ENCODE peak calls at places on chromosome 22, in four cellular contexts. One of them, this sample, is unnamed.

GRCh38 chr22:44530569-44530968 is 32.5 kb upstream of the RTL6 start:
- DNase-seq in progenitor cell of endocrine pancreas: no peak
- DNase-seq in BE2C: no peak
- DNase-seq in colonic mucosa: no peak
- DNase-seq in this sample: no peak

GRCh38 chr22:45597460-45598192 is 74.0 kb upstream of the ATXN10 start:
- DNase-seq in colonic mucosa: no peak
- DNase-seq in BE2C: no peak
- DNase-seq in progenitor cell of endocrine pancreas: no peak
- DNase-seq in this sample: no peak

GRCh38 chr22:44120314-44120704 is 60.4 kb upstream of the PARVG start:
- DNase-seq in colonic mucosa: no peak
- DNase-seq in BE2C: no peak
- DNase-seq in progenitor cell of endocrine pancreas: no peak
- DNase-seq in this sample: no peak

GRCh38 chr22:28799834-28800307 is 498 bp downstream of the XBP1 start:
- DNase-seq in progenitor cell of endocrine pancreas: peak
- DNase-seq in colonic mucosa: peak
- DNase-seq in BE2C: peak
- DNase-seq in this sample: peak

GRCh38 chr22:49825436-49825835 is 2.2 kb downstream of the BRD1 start:
- DNase-seq in BE2C: no peak
- DNase-seq in progenitor cell of endocrine pancreas: no peak
- DNase-seq in colonic mucosa: no peak
- DNase-seq in this sample: no peak

GRCh38 chr22:36156515-36157419 is 3.8 kb downstream of the APOL3 start:
- DNase-seq in colonic mucosa: peak
- DNase-seq in progenitor cell of endocrine pancreas: no peak
- DNase-seq in BE2C: peak
- DNase-seq in this sample: peak

GRCh38 chr22:48901324-48901723 is 926.3 kb downstream of the BRD1 start:
- DNase-seq in BE2C: no peak
- DNase-seq in progenitor cell of endocrine pancreas: no peak
- DNase-seq in colonic mucosa: no peak
- DNase-seq in this sample: no peak

GRCh38 chr22:37244922-37245722 is 1.1 kb upstream of the RAC2 start:
- DNase-seq in colonic mucosa: no peak
- DNase-seq in progenitor cell of endocrine pancreas: no peak
- DNase-seq in BE2C: no peak
- DNase-seq in this sample: no peak

GRCh38 chr22:46001426-46002106 is 24.6 kb upstream of the WNT7B start:
- DNase-seq in BE2C: peak
- DNase-seq in colonic mucosa: no peak
- DNase-seq in progenitor cell of endocrine pancreas: no peak
- DNase-seq in this sample: no peak

GRCh38 chr22:35589071-35589735 is 27.9 kb downstream of the MB start:
- DNase-seq in BE2C: peak
- DNase-seq in progenitor cell of endocrine pancreas: no peak
- DNase-seq in colonic mucosa: no peak
- DNase-seq in this sample: no peak

GRCh38 chr22:39306456-39307361 is 12.7 kb downstream of the RPL3 start:
- DNase-seq in progenitor cell of endocrine pancreas: no peak
- DNase-seq in BE2C: peak
- DNase-seq in colonic mucosa: no peak
- DNase-seq in this sample: peak

GRCh38 chr22:48799227-48799970 is 1028.3 kb downstream of the BRD1 start:
- DNase-seq in colonic mucosa: no peak
- DNase-seq in progenitor cell of endocrine pancreas: no peak
- DNase-seq in BE2C: no peak
- DNase-seq in this sample: no peak

GRCh38 chr22:37760152-37760551 is 47.6 kb upstream of the GCAT start:
- DNase-seq in colonic mucosa: no peak
- DNase-seq in progenitor cell of endocrine pancreas: no peak
- DNase-seq in BE2C: no peak
- DNase-seq in this sample: no peak

GRCh38 chr22:42282252-42282942 is 11.9 kb upstream of the TCF20 start:
- DNase-seq in progenitor cell of endocrine pancreas: no peak
- DNase-seq in BE2C: no peak
- DNase-seq in colonic mucosa: no peak
- DNase-seq in this sample: no peak

GRCh38 chr22:23302171-23303002 is 122.1 kb downstream of the BCR start:
- DNase-seq in colonic mucosa: peak
- DNase-seq in BE2C: peak
- DNase-seq in progenitor cell of endocrine pancreas: no peak
- DNase-seq in this sample: no peak

GRCh38 chr22:22810018-22810427 is 77.6 kb upstream of the IGLL5 start:
- DNase-seq in progenitor cell of endocrine pancreas: peak
- DNase-seq in colonic mucosa: no peak
- DNase-seq in BE2C: peak
- DNase-seq in this sample: no peak

GRCh38 chr22:46867106-46867505 is 104.7 kb downstream of the TBC1D22A start:
- DNase-seq in progenitor cell of endocrine pancreas: no peak
- DNase-seq in BE2C: no peak
- DNase-seq in colonic mucosa: no peak
- DNase-seq in this sample: no peak

GRCh38 chr22:38038890-38039812 is 18.1 kb upstream of the PICK1 start:
- DNase-seq in progenitor cell of endocrine pancreas: no peak
- DNase-seq in BE2C: no peak
- DNase-seq in colonic mucosa: no peak
- DNase-seq in this sample: no peak

GRCh38 chr22:28027453-28028448 is 108.7 kb upstream of the PITPNB start:
- DNase-seq in BE2C: peak
- DNase-seq in progenitor cell of endocrine pancreas: no peak
- DNase-seq in colonic mucosa: peak
- DNase-seq in this sample: no peak

GRCh38 chr22:18968011-18968749 is 32.1 kb upstream of the PRODH start:
- DNase-seq in progenitor cell of endocrine pancreas: peak
- DNase-seq in colonic mucosa: no peak
- DNase-seq in BE2C: no peak
- DNase-seq in this sample: peak

GRCh38 chr22:21714059-21714770 is 21.4 kb downstream of the YPEL1 start:
- DNase-seq in progenitor cell of endocrine pancreas: no peak
- DNase-seq in colonic mucosa: no peak
- DNase-seq in BE2C: no peak
- DNase-seq in this sample: no peak

GRCh38 chr22:49966716-49967332 is 6.3 kb downstream of the PIM3 start:
- DNase-seq in BE2C: peak
- DNase-seq in colonic mucosa: peak
- DNase-seq in progenitor cell of endocrine pancreas: peak
- DNase-seq in this sample: peak

GRCh38 chr22:37491559-37492427 is 5.6 kb upstream of the MFNG start:
- DNase-seq in progenitor cell of endocrine pancreas: no peak
- DNase-seq in colonic mucosa: peak
- DNase-seq in BE2C: no peak
- DNase-seq in this sample: no peak

GRCh38 chr22:36636916-36637315 is 66.6 kb downstream of the CACNG2 start:
- DNase-seq in colonic mucosa: no peak
- DNase-seq in progenitor cell of endocrine pancreas: no peak
- DNase-seq in BE2C: no peak
- DNase-seq in this sample: no peak

GRCh38 chr22:22709719-22710445 is 65.5 kb downstream of the GGTLC2 start:
- DNase-seq in BE2C: peak
- DNase-seq in colonic mucosa: no peak
- DNase-seq in progenitor cell of endocrine pancreas: peak
- DNase-seq in this sample: peak

GRCh38 chr22:44454113-44454769 is 43.8 kb downstream of the RTL6 start:
- DNase-seq in colonic mucosa: peak
- DNase-seq in BE2C: no peak
- DNase-seq in progenitor cell of endocrine pancreas: no peak
- DNase-seq in this sample: no peak

GRCh38 chr22:35424081-35424480 is 24.1 kb downstream of the MCM5 start:
- DNase-seq in colonic mucosa: no peak
- DNase-seq in progenitor cell of endocrine pancreas: no peak
- DNase-seq in BE2C: no peak
- DNase-seq in this sample: no peak

GRCh38 chr22:27252282-27253049 is 549.1 kb downstream of the MN1 start:
- DNase-seq in BE2C: peak
- DNase-seq in colonic mucosa: no peak
- DNase-seq in progenitor cell of endocrine pancreas: no peak
- DNase-seq in this sample: no peak

GRCh38 chr22:35928273-35928798 is 100.3 kb downstream of the RBFOX2 start:
- DNase-seq in colonic mucosa: no peak
- DNase-seq in BE2C: no peak
- DNase-seq in progenitor cell of endocrine pancreas: no peak
- DNase-seq in this sample: no peak

GRCh38 chr22:26687439-26687838 is 30.1 kb downstream of the MIAT start:
- DNase-seq in colonic mucosa: no peak
- DNase-seq in progenitor cell of endocrine pancreas: no peak
- DNase-seq in BE2C: no peak
- DNase-seq in this sample: no peak

GRCh38 chr22:49239264-49240015 is 588.2 kb downstream of the BRD1 start:
- DNase-seq in BE2C: no peak
- DNase-seq in colonic mucosa: no peak
- DNase-seq in progenitor cell of endocrine pancreas: no peak
- DNase-seq in this sample: no peak

GRCh38 chr22:46649176-46650077 is 29.2 kb downstream of the GRAMD4 start:
- DNase-seq in colonic mucosa: no peak
- DNase-seq in progenitor cell of endocrine pancreas: no peak
- DNase-seq in BE2C: peak
- DNase-seq in this sample: no peak

GRCh38 chr22:30753701-30754100 is 59.0 kb downstream of the OSBP2 start:
- DNase-seq in progenitor cell of endocrine pancreas: no peak
- DNase-seq in BE2C: no peak
- DNase-seq in colonic mucosa: no peak
- DNase-seq in this sample: no peak

GRCh38 chr22:47783433-47784366 is 1021.2 kb downstream of the TBC1D22A start:
- DNase-seq in BE2C: no peak
- DNase-seq in colonic mucosa: no peak
- DNase-seq in progenitor cell of endocrine pancreas: no peak
- DNase-seq in this sample: no peak

GRCh38 chr22:23204541-23205157 is 24.3 kb downstream of the BCR start:
- DNase-seq in BE2C: no peak
- DNase-seq in colonic mucosa: no peak
- DNase-seq in progenitor cell of endocrine pancreas: no peak
- DNase-seq in this sample: no peak

GRCh38 chr22:22167791-22168189 is 76.8 kb upstream of the VPREB1 start:
- DNase-seq in BE2C: no peak
- DNase-seq in colonic mucosa: no peak
- DNase-seq in progenitor cell of endocrine pancreas: no peak
- DNase-seq in this sample: no peak

GRCh38 chr22:29110946-29111345 is 38.1 kb downstream of the KREMEN1 start:
- DNase-seq in progenitor cell of endocrine pancreas: no peak
- DNase-seq in colonic mucosa: no peak
- DNase-seq in BE2C: no peak
- DNase-seq in this sample: no peak

GRCh38 chr22:44884968-44885805 is 124.6 kb downstream of the PHF21B start:
- DNase-seq in progenitor cell of endocrine pancreas: no peak
- DNase-seq in BE2C: no peak
- DNase-seq in colonic mucosa: no peak
- DNase-seq in this sample: no peak

GRCh38 chr22:33864723-33865130 is 55.5 kb downstream of the LARGE1 start:
- DNase-seq in BE2C: no peak
- DNase-seq in progenitor cell of endocrine pancreas: no peak
- DNase-seq in colonic mucosa: no peak
- DNase-seq in this sample: no peak

GRCh38 chr22:24994070-24994763 is 41.7 kb downstream of the KIAA1671 start:
- DNase-seq in colonic mucosa: peak
- DNase-seq in progenitor cell of endocrine pancreas: no peak
- DNase-seq in BE2C: no peak
- DNase-seq in this sample: no peak
- TF ChIP-seq CTCF in colonic mucosa: peak
- TF ChIP-seq CTCF in progenitor cell of endocrine pancreas: peak
- TF ChIP-seq CTCF in BE2C: no peak
- TF ChIP-seq CTCF in this sample: no peak

GRCh38 chr22:20056696-20057386 is 23.2 kb upstream of the DGCR8 start:
- DNase-seq in progenitor cell of endocrine pancreas: no peak
- DNase-seq in colonic mucosa: no peak
- DNase-seq in BE2C: no peak
- DNase-seq in this sample: no peak
- TF ChIP-seq CTCF in progenitor cell of endocrine pancreas: no peak
- TF ChIP-seq CTCF in colonic mucosa: no peak
- TF ChIP-seq CTCF in BE2C: no peak
- TF ChIP-seq CTCF in this sample: no peak

DNA sequence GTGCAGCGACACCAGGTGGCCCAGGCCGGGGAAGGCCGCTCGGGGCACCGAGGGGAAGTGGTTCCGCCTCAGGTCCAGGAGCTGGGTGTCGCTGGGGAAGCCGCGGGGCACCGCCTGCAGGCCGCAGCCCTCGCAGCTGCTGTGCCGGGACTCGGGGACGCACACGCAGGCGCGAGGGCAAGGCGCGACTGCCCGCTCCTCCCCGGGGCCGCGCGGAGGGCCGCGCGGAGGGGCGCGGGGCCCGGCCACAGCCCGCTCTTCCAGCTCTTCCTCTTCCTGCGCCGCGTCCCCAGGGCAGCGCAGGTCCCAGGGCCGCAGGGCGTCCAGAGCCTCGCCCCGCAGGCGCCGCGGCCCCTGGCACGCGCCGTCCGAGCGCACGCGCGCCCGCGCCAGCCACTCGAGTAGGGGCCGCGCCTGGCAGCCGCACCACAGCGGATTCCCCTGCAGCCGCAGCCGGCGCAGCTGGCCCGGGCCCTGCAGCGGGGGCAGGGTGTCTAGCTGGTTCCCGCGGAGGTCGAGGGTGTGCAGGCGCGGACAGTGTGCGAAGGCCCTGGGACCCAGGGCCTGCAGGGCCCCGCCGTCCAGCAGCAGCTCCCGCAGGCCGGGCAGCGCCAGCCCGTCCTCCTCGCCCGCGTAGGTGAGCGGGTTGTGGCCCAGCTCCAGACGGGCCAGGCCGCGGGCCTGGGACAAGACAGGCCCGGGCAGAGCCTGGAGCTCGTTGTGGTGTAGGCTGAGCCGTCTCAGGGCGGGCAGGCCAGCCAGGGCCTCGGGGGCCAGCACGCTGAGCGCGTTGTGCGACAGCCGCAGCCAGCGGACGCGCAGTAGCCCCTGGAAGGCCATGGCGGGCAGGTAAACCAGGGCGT is 2.8 kb downstream of the CHADL start:
- DNase-seq in progenitor cell of endocrine pancreas: peak
- DNase-seq in BE2C: no peak
- DNase-seq in colonic mucosa: peak
- DNase-seq in this sample: peak
- TF ChIP-seq CTCF in progenitor cell of endocrine pancreas: peak
- TF ChIP-seq CTCF in BE2C: no peak
- TF ChIP-seq CTCF in colonic mucosa: peak
- TF ChIP-seq CTCF in this sample: no peak

GRCh38 chr22:17060126-17060525 is 24.7 kb upstream of the IL17RA start:
- DNase-seq in BE2C: no peak
- DNase-seq in colonic mucosa: no peak
- DNase-seq in progenitor cell of endocrine pancreas: no peak
- DNase-seq in this sample: no peak
- TF ChIP-seq CTCF in BE2C: no peak
- TF ChIP-seq CTCF in colonic mucosa: no peak
- TF ChIP-seq CTCF in progenitor cell of endocrine pancreas: no peak
- TF ChIP-seq CTCF in this sample: no peak

DNA sequence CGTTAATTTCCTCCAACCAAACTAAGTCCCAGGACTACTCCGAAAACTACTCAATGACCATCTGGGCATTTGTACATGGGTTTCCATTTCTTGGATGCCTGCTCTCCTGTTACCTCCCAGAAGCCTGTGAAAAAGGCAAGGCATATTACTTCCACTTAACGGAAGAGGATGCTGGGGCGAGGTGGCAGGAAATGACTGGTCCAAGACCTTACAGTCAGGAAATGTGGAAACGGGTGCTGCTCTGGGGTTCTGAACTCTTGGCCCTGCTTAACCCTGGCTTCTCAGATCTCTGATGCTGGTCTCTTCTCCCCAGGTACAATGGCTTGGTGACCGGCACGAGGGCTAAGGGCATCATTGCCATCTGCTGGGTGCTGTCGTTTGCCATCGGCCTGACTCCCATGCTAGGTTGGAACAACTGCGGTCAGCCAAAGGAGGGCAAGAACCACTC is 12.9 kb downstream of the ADORA2A start:
- DNase-seq in colonic mucosa: no peak
- DNase-seq in BE2C: no peak
- DNase-seq in progenitor cell of endocrine pancreas: no peak
- DNase-seq in this sample: no peak
- TF ChIP-seq CTCF in colonic mucosa: no peak
- TF ChIP-seq CTCF in BE2C: no peak
- TF ChIP-seq CTCF in progenitor cell of endocrine pancreas: no peak
- TF ChIP-seq CTCF in this sample: no peak

This sample was measured in endothelial cell.